ENCODE peak calls at places on chromosomes 12 and 14, in five cellular contexts. B, M, F, T and Z are unnamed samples.

GRCh38 chr14:98227727-98228111 is 1044.3 kb downstream of the BCL11B start:
- DNase-seq in B (no peak), M (no peak), F (no peak), T (no peak), Z (no peak)

GRCh38 chr12:117120787-117121186 is 21.6 kb upstream of the TESC start:
- DNase-seq in B (peak; percentile 5), M (no peak), F (no peak), T (no peak), Z (no peak)

GRCh38 chr14:69985456-69985855 is 106.2 kb downstream of the SMOC1 start:
- DNase-seq in B (no peak), M (no peak), F (no peak), T (peak; percentile 64), Z (no peak)

GRCh38 chr14:84541008-84541407 is 988.9 kb upstream of the FLRT2 start:
- DNase-seq in B (no peak), M (no peak), F (no peak), T (no peak), Z (no peak)

GRCh38 chr14:96592591-96593388 is 90.6 kb downstream of the PAPOLA start:
- DNase-seq in B (peak; percentile 63), M (no peak), F (peak; percentile 70), T (peak; percentile 35), Z (no peak)

GRCh38 chr14:28382460-28383220 is 383.9 kb upstream of the FOXG1 start:
- DNase-seq in B (no peak), M (no peak), F (no peak), T (no peak), Z (no peak)

GRCh38 chr12:69900720-69901131 is 75.7 kb downstream of the MYRFL start:
- DNase-seq in B (peak; percentile 84), M (peak; percentile 69), F (peak; percentile 89), T (peak; percentile 77), Z (no peak)

GRCh38 chr12:89951050-89951693 is 242.5 kb upstream of the ATP2B1 start:
- DNase-seq in B (no peak), M (no peak), F (no peak), T (no peak), Z (no peak)

GRCh38 chr12:20475542-20475941 is 107.2 kb downstream of the PDE3A start:
- DNase-seq in B (no peak), M (no peak), F (no peak), T (no peak), Z (no peak)

GRCh38 chr12:50224026-50224692 is 57.0 kb upstream of the CERS5 start:
- DNase-seq in B (peak; percentile 50), M (no peak), F (no peak), T (no peak), Z (no peak)

GRCh38 chr12:72207094-72207493 is 65.1 kb upstream of the TRHDE start:
- DNase-seq in B (no peak), M (no peak), F (no peak), T (no peak), Z (no peak)

GRCh38 chr12:69366796-69367195 is 7.3 kb downstream of the YEATS4 start:
- DNase-seq in B (no peak), M (no peak), F (no peak), T (no peak), Z (no peak)

GRCh38 chr12:110141389-110141788 is 17.2 kb downstream of the IFT81 start:
- DNase-seq in B (peak; percentile 18), M (peak; percentile 74), F (no peak), T (no peak), Z (no peak)

GRCh38 chr14:35959835-35960234 is 133.7 kb downstream of the BRMS1L start:
- DNase-seq in B (no peak), M (no peak), F (no peak), T (no peak), Z (no peak)

GRCh38 chr14:23559010-23559920 is 3.2 kb downstream of the THTPA start:
- DNase-seq in B (peak; percentile 60), M (no peak), F (peak; percentile 63), T (no peak), Z (no peak)

GRCh38 chr14:58107947-58108552 is 44.0 kb downstream of the ARMH4 start:
- DNase-seq in B (peak; percentile 62), M (peak; percentile 57), F (peak; percentile 64), T (peak; percentile 46), Z (no peak)

GRCh38 chr14:100522616-100523021 is 64.6 kb downstream of the BEGAIN start:
- DNase-seq in B (no peak), M (no peak), F (peak; percentile 16), T (peak; percentile 13), Z (no peak)

GRCh38 chr12:122366685-122367475 is 55.6 kb downstream of the CLIP1 start:
- DNase-seq in B (no peak), M (peak; percentile 81), F (peak; percentile 40), T (peak; percentile 51), Z (no peak)

GRCh38 chr12:6549379-6550151 is 6.3 kb downstream of the IFFO1 start:
- DNase-seq in B (no peak), M (no peak), F (no peak), T (no peak), Z (peak; percentile 73)
- H3K4me3 ChIP-seq in B (no peak overlapping the region), M (no peak overlapping the region), F (no peak overlapping the region), T (no peak overlapping the region), Z (no peak overlapping the region)

DNA sequence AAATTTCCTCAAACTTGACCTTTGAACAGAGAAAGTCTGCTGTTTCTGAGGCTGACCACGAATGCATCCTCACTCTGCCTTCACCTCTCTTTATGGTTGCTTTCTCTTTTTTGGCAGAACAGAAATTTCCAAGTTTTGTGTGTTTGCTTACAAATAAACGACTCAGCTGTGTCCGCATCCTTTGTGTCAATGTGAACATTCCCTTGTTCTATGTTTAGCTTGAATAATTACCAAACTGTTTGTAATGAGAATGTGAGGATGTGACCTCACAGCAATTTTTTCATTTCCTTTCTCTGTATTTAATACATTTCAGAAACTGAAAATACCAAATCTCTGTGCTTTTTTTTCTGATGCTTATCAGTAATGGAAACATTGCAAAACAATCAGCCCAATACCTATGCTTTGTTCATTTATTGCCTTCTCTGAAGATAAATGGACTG is 410.9 kb downstream of the EGLN3 start:
- DNase-seq in B (no peak), M (no peak), F (no peak), T (no peak), Z (no peak)
- H3K27ac ChIP-seq in B (no peak overlapping the region), M (no peak overlapping the region), F (no peak overlapping the region), T (no peak overlapping the region), Z (no peak overlapping the region)

DNA sequence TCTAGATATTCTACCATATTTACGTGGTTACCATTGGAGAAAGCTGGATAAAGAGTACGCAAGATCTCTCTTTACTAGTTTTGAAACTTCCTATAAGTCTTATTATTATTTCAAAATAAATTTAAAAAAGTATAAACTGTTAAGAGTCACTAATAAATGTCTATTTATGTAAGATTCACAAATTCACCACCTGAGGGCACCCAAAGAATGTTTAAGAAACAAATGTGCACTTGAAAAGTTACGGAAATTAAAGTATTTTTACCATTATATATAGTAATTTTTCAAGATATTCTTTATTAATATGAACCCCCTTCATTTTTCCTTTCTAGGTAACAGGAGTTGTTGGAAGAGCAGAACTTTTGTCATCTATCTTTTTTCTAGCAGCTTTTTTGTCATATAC is 11.9 kb downstream of the TMTC3 start:
- DNase-seq in B (no peak), M (no peak), F (no peak), T (no peak), Z (no peak)
- TF ChIP-seq CTCF in B (peak; percentile 19), M (no peak), F (no peak), T (peak; percentile 49), Z (no peak)

GRCh38 chr12:106673151-106673550 is 90.3 kb downstream of the RFX4 start:
- DNase-seq in B (peak; percentile 6), M (no peak), F (no peak), T (no peak), Z (no peak)
- H3K4me3 ChIP-seq in B (no peak overlapping the region), M (no peak overlapping the region), F (no peak overlapping the region), T (no peak overlapping the region), Z (no peak overlapping the region)

GRCh38 chr12:123762715-123763052 is 583 bp downstream of the DNAH10 start:
- DNase-seq in B (no peak), M (no peak), F (no peak), T (no peak), Z (no peak)
- H3K27ac ChIP-seq in B (no peak overlapping the region), M (no peak overlapping the region), F (no peak overlapping the region), T (no peak overlapping the region), Z (no peak overlapping the region)

DNA sequence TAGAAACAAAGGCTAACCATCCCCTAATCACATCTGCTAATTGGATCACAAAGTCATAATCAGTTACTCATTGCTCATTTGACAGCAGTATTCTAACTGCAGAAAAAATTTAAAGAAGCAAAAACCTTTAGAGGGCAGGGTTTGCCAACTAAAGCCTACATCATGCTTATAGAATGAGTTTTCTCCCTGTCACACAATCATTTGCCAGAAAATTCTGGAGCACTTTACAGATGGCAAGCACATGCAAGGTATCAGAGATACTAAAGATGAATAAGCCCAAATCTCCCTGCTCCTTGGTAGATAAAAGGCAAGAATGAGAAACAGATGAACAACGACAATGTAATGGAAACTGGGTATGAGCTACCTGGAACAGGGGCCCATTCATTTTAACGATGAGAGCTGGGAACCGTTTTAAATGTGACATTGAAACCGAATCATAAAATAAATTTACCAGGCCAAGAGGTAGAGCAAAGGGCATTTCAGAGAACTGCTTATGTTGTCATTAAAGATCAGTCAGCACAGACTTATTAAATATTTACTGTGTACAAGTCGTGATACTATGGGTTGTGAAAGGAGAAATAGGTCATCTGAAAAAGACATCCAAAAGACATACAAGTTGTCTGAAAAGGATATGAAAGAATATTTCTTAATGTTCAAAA is 211.4 kb upstream of the ABCD2 start:
- DNase-seq in B (no peak), M (no peak), F (no peak), T (no peak), Z (no peak)
- TF ChIP-seq CTCF in B (no peak), M (no peak), F (no peak), T (no peak), Z (no peak)

GRCh38 chr14:89340200-89340667 is 76.8 kb downstream of the FOXN3 start:
- DNase-seq in B (no peak), M (peak; percentile 55), F (no peak), T (no peak), Z (no peak)

GRCh38 chr14:89342049-89342448 is 75.0 kb downstream of the FOXN3 start:
- DNase-seq in B (no peak), M (no peak), F (no peak), T (no peak), Z (no peak)

GRCh38 chr14:89344871-89345270 is 72.2 kb downstream of the FOXN3 start:
- DNase-seq in B (no peak), M (no peak), F (no peak), T (no peak), Z (no peak)

GRCh38 chr14:89340782-89341181 is 76.3 kb downstream of the FOXN3 start:
- DNase-seq in B (no peak), M (no peak), F (no peak), T (no peak), Z (no peak)

GRCh38 chr14:89343356-89343755 is 73.7 kb downstream of the FOXN3 start:
- DNase-seq in B (no peak), M (no peak), F (no peak), T (no peak), Z (no peak)
- H3K4me3 ChIP-seq in B (no peak overlapping the region), M (no peak overlapping the region), F (no peak overlapping the region), T (no peak overlapping the region), Z (no peak overlapping the region)